ENCODE peak calls at places on chromosome 13, in five cellular contexts. One of them, this sample, is unnamed.

GRCh38 chr13:63139277-63139676 is 1723.6 kb upstream of the PCDH20 start:
- DNase-seq in amniotic stem cell: no peak
- DNase-seq in pons: no peak
- DNase-seq in RCC 7860: no peak
- DNase-seq in SIG-M5: no peak
- DNase-seq in this sample: no peak

GRCh38 chr13:100203696-100204367 is 114.9 kb downstream of the PCCA start:
- DNase-seq in amniotic stem cell: no peak
- DNase-seq in pons: no peak
- DNase-seq in SIG-M5: no peak
- DNase-seq in RCC 7860: peak; percentile 76
- DNase-seq in this sample: no peak

GRCh38 chr13:97715763-97716162 is 237.7 kb upstream of the IPO5 start:
- DNase-seq in SIG-M5: no peak
- DNase-seq in pons: no peak
- DNase-seq in RCC 7860: no peak
- DNase-seq in amniotic stem cell: no peak
- DNase-seq in this sample: no peak

GRCh38 chr13:67568205-67568604 is 338.1 kb upstream of the PCDH9 start:
- DNase-seq in amniotic stem cell: no peak
- DNase-seq in pons: no peak
- DNase-seq in SIG-M5: no peak
- DNase-seq in RCC 7860: no peak
- DNase-seq in this sample: no peak

GRCh38 chr13:100394005-100394695 is 194.4 kb downstream of the GGACT start:
- DNase-seq in RCC 7860: no peak
- DNase-seq in SIG-M5: no peak
- DNase-seq in amniotic stem cell: peak; percentile 53
- DNase-seq in pons: no peak
- DNase-seq in this sample: no peak

GRCh38 chr13:39490136-39490535 is 112.9 kb downstream of the LHFPL6 start:
- DNase-seq in RCC 7860: no peak
- DNase-seq in amniotic stem cell: no peak
- DNase-seq in pons: no peak
- DNase-seq in SIG-M5: no peak
- DNase-seq in this sample: no peak

GRCh38 chr13:48505597-48506091 is 27.2 kb downstream of the RCBTB2 start:
- DNase-seq in amniotic stem cell: peak; percentile 79
- DNase-seq in RCC 7860: no peak
- DNase-seq in SIG-M5: peak; percentile 56
- DNase-seq in pons: peak; percentile 82
- DNase-seq in this sample: no peak

GRCh38 chr13:42751693-42752092 is 29.7 kb upstream of the FAM216B start:
- DNase-seq in pons: no peak
- DNase-seq in amniotic stem cell: no peak
- DNase-seq in RCC 7860: no peak
- DNase-seq in SIG-M5: no peak
- DNase-seq in this sample: no peak

GRCh38 chr13:85590231-85590931 is 208.8 kb downstream of the SLITRK6 start:
- DNase-seq in RCC 7860: no peak
- DNase-seq in amniotic stem cell: no peak
- DNase-seq in pons: no peak
- DNase-seq in SIG-M5: no peak
- DNase-seq in this sample: no peak

GRCh38 chr13:31227063-31227462 is 27.3 kb downstream of the B3GLCT start:
- DNase-seq in amniotic stem cell: no peak
- DNase-seq in SIG-M5: no peak
- DNase-seq in pons: no peak
- DNase-seq in RCC 7860: no peak
- DNase-seq in this sample: no peak

GRCh38 chr13:43132911-43133310 is 109.5 kb downstream of the DNAJC15 start:
- DNase-seq in amniotic stem cell: no peak
- DNase-seq in pons: no peak
- DNase-seq in SIG-M5: no peak
- DNase-seq in RCC 7860: no peak
- DNase-seq in this sample: no peak

GRCh38 chr13:34465423-34465922 is 476.6 kb upstream of the NBEA start:
- DNase-seq in RCC 7860: no peak
- DNase-seq in pons: no peak
- DNase-seq in SIG-M5: no peak
- DNase-seq in amniotic stem cell: no peak
- DNase-seq in this sample: no peak

GRCh38 chr13:64534302-64534701 is 2695.8 kb downstream of the PCDH9 start:
- DNase-seq in amniotic stem cell: no peak
- DNase-seq in pons: no peak
- DNase-seq in RCC 7860: no peak
- DNase-seq in SIG-M5: no peak
- DNase-seq in this sample: no peak

GRCh38 chr13:22372261-22372660 is 701.4 kb downstream of the FGF9 start:
- DNase-seq in RCC 7860: no peak
- DNase-seq in SIG-M5: no peak
- DNase-seq in amniotic stem cell: no peak
- DNase-seq in pons: no peak
- DNase-seq in this sample: no peak

GRCh38 chr13:58085819-58086218 is 454.3 kb downstream of the PCDH17 start:
- DNase-seq in pons: no peak
- DNase-seq in amniotic stem cell: no peak
- DNase-seq in SIG-M5: peak; percentile 36
- DNase-seq in RCC 7860: no peak
- DNase-seq in this sample: no peak

GRCh38 chr13:98494769-98495168 is 82.1 kb downstream of the STK24 start:
- DNase-seq in SIG-M5: no peak
- DNase-seq in RCC 7860: no peak
- DNase-seq in amniotic stem cell: no peak
- DNase-seq in pons: no peak
- DNase-seq in this sample: no peak

GRCh38 chr13:97224544-97225324 is 2.6 kb downstream of the MBNL2 start:
- DNase-seq in SIG-M5: no peak
- DNase-seq in RCC 7860: peak; percentile 65
- DNase-seq in amniotic stem cell: no peak
- DNase-seq in pons: peak; percentile 53
- DNase-seq in this sample: no peak

GRCh38 chr13:103805771-103806170 is 739.6 kb upstream of the SLC10A2 start:
- DNase-seq in amniotic stem cell: no peak
- DNase-seq in pons: no peak
- DNase-seq in SIG-M5: no peak
- DNase-seq in RCC 7860: no peak
- DNase-seq in this sample: no peak

GRCh38 chr13:34894756-34895155 is 47.3 kb upstream of the NBEA start:
- DNase-seq in RCC 7860: no peak
- DNase-seq in pons: no peak
- DNase-seq in SIG-M5: no peak
- DNase-seq in amniotic stem cell: no peak
- DNase-seq in this sample: no peak

GRCh38 chr13:31638577-31638976 is 100.7 kb upstream of the RXFP2 start:
- DNase-seq in SIG-M5: no peak
- DNase-seq in amniotic stem cell: peak; percentile 49
- DNase-seq in pons: no peak
- DNase-seq in RCC 7860: peak; percentile 13
- DNase-seq in this sample: no peak

GRCh38 chr13:93420206-93420605 is 193.6 kb downstream of the GPC6 start:
- DNase-seq in SIG-M5: no peak
- DNase-seq in RCC 7860: no peak
- DNase-seq in pons: no peak
- DNase-seq in amniotic stem cell: no peak
- DNase-seq in this sample: no peak

GRCh38 chr13:97307544-97307881 is 85.4 kb downstream of the MBNL2 start:
- DNase-seq in SIG-M5: no peak
- DNase-seq in amniotic stem cell: no peak
- DNase-seq in RCC 7860: no peak
- DNase-seq in pons: no peak
- DNase-seq in this sample: no peak

GRCh38 chr13:49435992-49436391 is 7.9 kb downstream of the CAB39L start:
- DNase-seq in RCC 7860: no peak
- DNase-seq in pons: no peak
- DNase-seq in amniotic stem cell: no peak
- DNase-seq in SIG-M5: no peak
- DNase-seq in this sample: no peak

GRCh38 chr13:101065314-101065713 is 351.0 kb downstream of the NALCN start:
- DNase-seq in pons: no peak
- DNase-seq in SIG-M5: no peak
- DNase-seq in RCC 7860: no peak
- DNase-seq in amniotic stem cell: no peak
- DNase-seq in this sample: no peak

GRCh38 chr13:72208112-72208645 is 341.2 kb upstream of the DACH1 start:
- DNase-seq in amniotic stem cell: no peak
- DNase-seq in RCC 7860: no peak
- DNase-seq in SIG-M5: no peak
- DNase-seq in pons: no peak
- DNase-seq in this sample: no peak